ENCODE peak calls at places on chromosomes 3 and 15, in four cellular contexts. P, O, W and I are unnamed samples.

GRCh38 chr3:62882676-62883228 is 7.5 kb upstream of the CADPS start:
- DNase-seq in P (peak; percentile 29), O (no peak), W (no peak), I (no peak)

GRCh38 chr3:10352146-10352911 is 31.4 kb upstream of the SEC13 start:
- DNase-seq in P (peak; percentile 92), O (no peak), W (no peak), I (peak; percentile 60)

GRCh38 chr3:66938338-66938963 is 59.7 kb upstream of the KBTBD8 start:
- DNase-seq in P (peak; percentile 72), O (peak; percentile 33), W (peak; percentile 22), I (peak; percentile 78)

GRCh38 chr15:31974855-31975421 is 55.4 kb upstream of the CHRNA7 start:
- DNase-seq in P (peak; percentile 23), O (peak; percentile 25), W (peak; percentile 20), I (peak; percentile 82)

GRCh38 chr3:126346466-126346865 is 10.7 kb downstream of the KLF15 start:
- DNase-seq in P (no peak), O (no peak), W (no peak), I (no peak)

GRCh38 chr15:36911322-36911944 is 188.9 kb downstream of the MEIS2 start:
- DNase-seq in P (peak; percentile 42), O (no peak), W (no peak), I (no peak)

GRCh38 chr3:189123595-189124387 is 48.0 kb upstream of the TPRG1 start:
- DNase-seq in P (no peak), O (no peak), W (no peak), I (peak; percentile 52)

GRCh38 chr15:51706347-51706746 is 25.0 kb downstream of the SCG3 start:
- DNase-seq in P (no peak), O (no peak), W (no peak), I (peak; percentile 52)

GRCh38 chr3:128011140-128011539 is 41.1 kb upstream of the SEC61A1 start:
- DNase-seq in P (peak; percentile 55), O (no peak), W (no peak), I (peak; percentile 38)

GRCh38 chr3:129626744-129627349 is 20.4 kb upstream of the PLXND1 start:
- DNase-seq in P (peak; percentile 76), O (peak; percentile 42), W (peak; percentile 32), I (peak; percentile 89)

GRCh38 chr15:68586274-68586961 is 7.6 kb downstream of the CORO2B start:
- DNase-seq in P (peak; percentile 49), O (no peak), W (no peak), I (no peak)

GRCh38 chr3:64214697-64215018 is 10.6 kb downstream of the PRICKLE2 start:
- DNase-seq in P (peak; percentile 76), O (no peak), W (no peak), I (no peak)

GRCh38 chr15:45714501-45715488 is 80.0 kb downstream of the SQOR start:
- DNase-seq in P (peak; percentile 85), O (peak; percentile 23), W (no peak), I (peak; percentile 78)

GRCh38 chr3:135017494-135017893 is 222.4 kb downstream of the EPHB1 start:
- DNase-seq in P (no peak), O (no peak), W (no peak), I (no peak)

GRCh38 chr3:39668420-39668819 is 141.0 kb upstream of the MYRIP start:
- DNase-seq in P (peak; percentile 27), O (no peak), W (no peak), I (peak; percentile 55)

GRCh38 chr15:79192462-79193036 is 90.0 kb upstream of the ANKRD34C start:
- DNase-seq in P (no peak), O (no peak), W (no peak), I (no peak)

DNA sequence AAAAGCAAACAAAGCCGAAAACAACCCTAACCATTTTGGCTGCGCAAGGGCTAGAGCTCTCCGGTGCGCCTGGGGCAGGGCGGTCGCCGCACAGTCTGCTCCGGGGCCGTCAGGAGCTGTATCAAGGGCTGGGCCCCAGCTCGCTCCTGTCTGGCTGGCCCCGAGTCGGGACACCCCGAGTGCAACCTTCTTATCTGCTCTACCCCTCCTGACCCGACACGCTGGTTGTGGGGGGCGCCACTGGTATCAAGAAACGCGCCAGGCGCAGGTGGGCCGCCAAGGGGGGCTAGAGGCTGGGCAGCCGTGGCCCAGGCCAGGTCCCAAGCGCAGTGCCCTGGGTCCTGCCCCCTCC is 36.0 kb downstream of the NR2F2 start:
- DNase-seq in P (no peak), O (no peak), W (no peak), I (no peak)
- H3K27me3 ChIP-seq in P (no peaks in the 10 kb centered on the region), O (peaks cover 28% of the 10 kb centered on the region), W (peaks cover 41% of the 10 kb centered on the region), I (peaks cover 100% of the 10 kb centered on the region)

DNA sequence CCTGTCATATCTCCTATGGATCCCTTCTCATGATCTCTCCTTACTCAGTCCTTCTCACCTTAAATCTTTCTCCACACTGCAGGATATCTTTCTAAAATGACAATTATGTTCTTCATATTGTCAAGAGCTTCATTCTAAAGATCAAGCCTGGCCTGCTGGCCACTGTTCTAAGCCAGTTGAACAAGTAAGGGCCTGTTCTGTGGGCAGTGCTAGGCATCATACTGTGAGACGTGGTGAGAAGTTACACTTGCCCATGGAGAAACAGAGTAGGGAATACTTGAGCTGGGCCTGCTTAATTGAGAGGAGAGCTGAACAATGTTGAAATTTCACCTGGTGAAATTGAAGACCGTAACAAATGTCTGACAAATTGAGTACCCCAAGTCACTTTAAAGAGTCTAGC is 184.1 kb upstream of the RASGRP1 start:
- DNase-seq in P (no peak), O (no peak), W (no peak), I (no peak)
- H3K4me1 ChIP-seq in P (no peaks in the 10 kb centered on the region), O (no peaks in the 10 kb centered on the region), W (no peaks in the 10 kb centered on the region), I (no peaks in the 10 kb centered on the region)

GRCh38 chr15:59843609-59844008 is 154.5 kb upstream of the BNIP2 start:
- DNase-seq in P (no peak), O (no peak), W (no peak), I (no peak)
- H3K27me3 ChIP-seq in P (no peaks in the 10 kb centered on the region), O (no peaks in the 10 kb centered on the region), W (peaks cover 6% of the 10 kb centered on the region), I (no peaks in the 10 kb centered on the region)

GRCh38 chr3:5016218-5017161 is 37.3 kb downstream of the BHLHE40 start:
- DNase-seq in P (no peak), O (peak; percentile 38), W (no peak), I (peak; percentile 60)

GRCh38 chr3:5015056-5015455 is 35.8 kb downstream of the BHLHE40 start:
- DNase-seq in P (no peak), O (no peak), W (no peak), I (no peak)

GRCh38 chr3:5012398-5012797 is 33.2 kb downstream of the BHLHE40 start:
- DNase-seq in P (no peak), O (no peak), W (no peak), I (no peak)

GRCh38 chr3:5013021-5013906 is 34.0 kb downstream of the BHLHE40 start:
- DNase-seq in P (peak; percentile 36), O (no peak), W (no peak), I (no peak)

GRCh38 chr3:5014431-5014830 is 35.2 kb downstream of the BHLHE40 start:
- DNase-seq in P (no peak), O (no peak), W (no peak), I (no peak)
- H3K4me1 ChIP-seq in P (peaks cover 11% of the 10 kb centered on the region), O (peaks cover 70% of the 10 kb centered on the region), W (peaks cover 16% of the 10 kb centered on the region), I (peaks cover 23% of the 10 kb centered on the region)

DNA sequence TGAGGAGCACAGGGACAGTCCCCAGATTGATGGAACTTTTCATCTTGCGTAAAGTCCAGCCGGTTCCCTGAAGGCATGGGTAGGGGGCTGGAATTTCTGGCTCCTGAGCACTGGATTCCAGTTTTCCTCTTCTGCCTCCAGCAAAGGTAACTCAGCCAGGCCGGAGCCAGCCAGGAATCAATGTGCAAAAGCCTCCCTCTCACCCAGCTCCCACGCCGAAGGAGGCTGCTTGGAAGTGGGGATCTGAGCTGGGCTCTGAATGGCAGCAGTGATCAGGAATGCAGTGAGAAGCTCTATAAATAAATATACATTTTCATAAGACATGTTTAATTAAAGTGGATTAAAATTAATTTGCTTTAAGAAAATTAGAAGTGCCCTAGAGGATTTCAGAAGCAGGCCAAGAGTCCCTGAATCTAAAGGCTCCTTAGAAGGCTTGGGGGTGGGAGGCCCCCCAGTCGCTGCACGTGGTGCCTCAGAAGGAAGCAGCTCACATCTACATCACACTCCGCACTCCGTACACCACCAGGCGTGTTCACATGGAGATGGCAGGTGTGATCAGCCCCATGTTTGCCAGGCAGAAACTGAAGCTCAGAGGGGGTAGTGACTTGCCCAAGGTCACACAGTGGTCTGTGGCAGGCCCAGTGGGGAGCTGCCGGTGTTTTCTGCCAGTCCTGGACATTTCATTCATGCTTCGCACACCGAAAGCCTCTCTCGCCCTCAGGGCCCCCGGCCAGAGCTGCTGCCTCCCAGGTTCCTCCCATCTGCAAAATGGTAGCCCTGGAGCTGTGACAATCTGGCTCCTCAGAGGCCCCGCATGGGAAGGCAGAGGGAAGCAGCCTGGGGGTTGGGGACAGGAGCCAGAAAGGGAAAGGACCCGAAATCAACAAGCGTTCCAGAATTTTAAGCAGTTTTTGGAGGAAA is 148.7 kb upstream of the LINGO1 start:
- DNase-seq in P (no peak), O (no peak), W (no peak), I (no peak)
- H3K27me3 ChIP-seq in P (no peaks in the 10 kb centered on the region), O (no peaks in the 10 kb centered on the region), W (no peaks in the 10 kb centered on the region), I (no peaks in the 10 kb centered on the region)

GRCh38 chr15:70715840-70716510 is 47.4 kb downstream of the UACA start:
- DNase-seq in P (no peak), O (no peak), W (no peak), I (no peak)
- H3K4me1 ChIP-seq in P (peaks cover 22% of the 10 kb centered on the region), O (no peaks in the 10 kb centered on the region), W (no peaks in the 10 kb centered on the region), I (peaks cover 24% of the 10 kb centered on the region)

GRCh38 chr3:78029775-78030174 is 989.9 kb downstream of the ROBO2 start:
- DNase-seq in P (no peak), O (no peak), W (no peak), I (no peak)

GRCh38 chr3:78035020-78035660 is 995.2 kb downstream of the ROBO2 start:
- DNase-seq in P (peak; percentile 27), O (no peak), W (no peak), I (no peak)
- H3K27me3 ChIP-seq in P (no peaks in the 10 kb centered on the region), O (no peaks in the 10 kb centered on the region), W (no peaks in the 10 kb centered on the region), I (no peaks in the 10 kb centered on the region)

GRCh38 chr3:25662921-25663320 is 1.8 kb downstream of the TOP2B start:
- DNase-seq in P (peak; percentile 21), O (no peak), W (no peak), I (peak; percentile 17)
- H3K4me1 ChIP-seq in P (peaks cover 3% of the 10 kb centered on the region), O (peaks cover 58% of the 10 kb centered on the region), W (peaks cover 54% of the 10 kb centered on the region), I (peaks cover 38% of the 10 kb centered on the region)